ENCODE peak calls at places on chromosomes 5 and 9, in eight cellular contexts. N is midbrain; I is HEK293T; P is stimulated activated CD8-positive, alpha-beta memory T cell treated with anti-CD3 and anti-CD28 coated beads, Interleukin-15, amount 100 ng/mL, for 24 hours; V is mucosa of descending colon; J is KBM-7; Z is right lobe of liver; G is tibial nerve. S is an unnamed sample.

GRCh38 chr5:128546658-128547281 is 8.7 kb upstream of the FBN2 start:
- DNase-seq in N (no peak), I (no peak), P (no peak), V (no peak), J (no peak), Z (no peak), G (no peak), S (no peak)

GRCh38 chr5:108769352-108769751 is 21.7 kb downstream of the FER start:
- DNase-seq in N (no peak), I (no peak), P (no peak), V (no peak), J (no peak), Z (no peak), G (no peak), S (no peak)

GRCh38 chr5:11588803-11589202 is 315.4 kb downstream of the CTNND2 start:
- DNase-seq in N (peak; percentile 84), I (no peak), P (no peak), V (no peak), J (no peak), Z (no peak), G (no peak), S (no peak)

GRCh38 chr5:140202610-140203009 is 27.6 kb downstream of the CYSTM1 start:
- DNase-seq in N (no peak), I (no peak), P (no peak), V (no peak), J (no peak), Z (no peak), G (no peak), S (no peak)

GRCh38 chr9:5671711-5672353 is 42.9 kb downstream of the RIC1 start:
- DNase-seq in N (no peak), I (no peak), P (no peak), V (no peak), J (no peak), Z (no peak), G (no peak), S (no peak)

GRCh38 chr5:119395080-119395836 is 39.4 kb downstream of the TNFAIP8 start:
- DNase-seq in N (no peak), I (no peak), P (no peak), V (no peak), J (no peak), Z (no peak), G (no peak), S (no peak)

GRCh38 chr9:137460363-137461315 is 1.5 kb upstream of the NSMF start:
- DNase-seq in N (no peak), I (no peak), P (no peak), V (peak; percentile 49), J (no peak), Z (peak; percentile 31), G (no peak), S (peak; percentile 59)

GRCh38 chr9:135332979-135333748 is 146.4 kb upstream of the PPP1R26 start:
- DNase-seq in N (no peak), I (no peak), P (no peak), V (no peak), J (no peak), Z (no peak), G (no peak), S (no peak)

GRCh38 chr5:6359534-6359933 is 18.8 kb downstream of the MED10 start:
- DNase-seq in N (no peak), I (no peak), P (no peak), V (no peak), J (no peak), Z (no peak), G (no peak), S (no peak)

GRCh38 chr5:1699394-1699793 is 100.2 kb downstream of the MRPL36 start:
- DNase-seq in N (no peak), I (no peak), P (no peak), V (no peak), J (no peak), Z (no peak), G (no peak), S (no peak)

GRCh38 chr9:105835721-105836120 is 141.4 kb downstream of the TMEM38B start:
- DNase-seq in N (no peak), I (no peak), P (no peak), V (no peak), J (no peak), Z (no peak), G (no peak), S (peak; percentile 64)

GRCh38 chr9:111959468-111959941 is 62.9 kb downstream of the UGCG start:
- DNase-seq in N (no peak), I (no peak), P (no peak), V (peak; percentile 58), J (no peak), Z (peak; percentile 66), G (no peak), S (no peak)

GRCh38 chr9:110750272-110750671 is 81.7 kb downstream of the MUSK start:
- DNase-seq in N (no peak), I (no peak), P (no peak), V (no peak), J (no peak), Z (no peak), G (peak; percentile 49), S (peak; percentile 74)

GRCh38 chr9:94717656-94718225 is 8.8 kb upstream of the AOPEP start:
- DNase-seq in N (no peak), I (no peak), P (no peak), V (no peak), J (peak; percentile 24), Z (no peak), G (no peak), S (no peak)

GRCh38 chr5:159850192-159850573 is 66.1 kb upstream of the ADRA1B start:
- DNase-seq in N (no peak), I (no peak), P (no peak), V (no peak), J (no peak), Z (no peak), G (no peak), S (no peak)

GRCh38 chr9:81037889-81038288 is 651.5 kb downstream of the TLE1 start:
- DNase-seq in N (no peak), I (no peak), P (no peak), V (no peak), J (no peak), Z (no peak), G (no peak), S (no peak)

GRCh38 chr9:101140728-101141127 is 112.2 kb downstream of the PLPPR1 start:
- DNase-seq in N (no peak), I (no peak), P (no peak), V (no peak), J (no peak), Z (no peak), G (no peak), S (no peak)

GRCh38 chr9:115952667-115953316 is 200.8 kb upstream of the PAPPA start:
- DNase-seq in N (no peak), I (no peak), P (no peak), V (no peak), J (no peak), Z (no peak), G (no peak), S (no peak)

GRCh38 chr9:108634164-108634563 is 221.6 kb downstream of the ACTL7B start:
- DNase-seq in N (no peak), I (peak; percentile 12), P (no peak), V (peak; percentile 37), J (no peak), Z (no peak), G (no peak), S (no peak)

GRCh38 chr5:180467989-180468731 is 26.0 kb upstream of the CNOT6 start:
- DNase-seq in N (no peak), I (no peak), P (no peak), V (no peak), J (no peak), Z (no peak), G (no peak), S (no peak)

GRCh38 chr9:103894184-103894583 is 199.9 kb upstream of the SMC2 start:
- DNase-seq in N (no peak), I (no peak), P (no peak), V (no peak), J (no peak), Z (no peak), G (no peak), S (no peak)

GRCh38 chr5:10699281-10699874 is 61.7 kb downstream of the DAP start:
- DNase-seq in N (no peak), I (no peak), P (no peak), V (no peak), J (no peak), Z (no peak), G (no peak), S (no peak)

GRCh38 chr5:178143901-178144300 is 9.8 kb downstream of the NHP2 start:
- DNase-seq in N (peak; percentile 3), I (no peak), P (no peak), V (no peak), J (no peak), Z (no peak), G (no peak), S (peak; percentile 87)

GRCh38 chr9:129761293-129761900 is 8.6 kb upstream of the PTGES start:
- DNase-seq in N (no peak), I (no peak), P (no peak), V (peak; percentile 70), J (no peak), Z (no peak), G (no peak), S (peak; percentile 73)

GRCh38 chr5:103475629-103476240 is 86.9 kb downstream of the NUDT12 start:
- DNase-seq in N (peak; percentile 74), I (peak; percentile 22), P (no peak), V (no peak), J (peak; percentile 67), Z (no peak), G (no peak), S (no peak)

GRCh38 chr5:102754499-102755424 is at the start of gene PAM:
- DNase-seq in N (peak; percentile 53), I (peak; percentile 75), P (peak; percentile 46), V (peak; percentile 85), J (peak; percentile 87), Z (peak; percentile 83), G (peak; percentile 63), S (peak; percentile 92)

GRCh38 chr5:174724484-174725260 is at the start of gene MSX2:
- DNase-seq in N (peak; percentile 79), I (peak; percentile 95), P (peak; percentile 4), V (peak; percentile 87), J (peak; percentile 93), Z (peak; percentile 68), G (peak; percentile 42), S (peak; percentile 93)

GRCh38 chr5:113337515-113338140 is 97.2 kb downstream of the TSSK1B start:
- DNase-seq in N (no peak), I (no peak), P (no peak), V (no peak), J (no peak), Z (no peak), G (no peak), S (no peak)

GRCh38 chr9:136050266-136050705 is 44.8 kb downstream of the NACC2 start:
- DNase-seq in N (peak; percentile 50), I (no peak), P (no peak), V (peak; percentile 42), J (no peak), Z (no peak), G (no peak), S (no peak)

GRCh38 chr5:178198706-178199105 is 5.6 kb upstream of the HNRNPAB start:
- DNase-seq in N (no peak), I (no peak), P (no peak), V (no peak), J (no peak), Z (no peak), G (no peak), S (no peak)